ENCODE peak calls at places on chromosomes 2 and 18, in five cellular contexts. E, I, F, B and J are unnamed samples.

GRCh38 chr2:72159611-72160010 is 11.9 kb upstream of the CYP26B1 start:
- DNase-seq in E (no peak), I (no peak), F (no peak), B (no peak), J (no peak)

GRCh38 chr2:230160112-230160660 is 59.6 kb downstream of the SP110 start:
- DNase-seq in E (peak; percentile 24), I (no peak), F (peak; percentile 57), B (peak; percentile 57), J (peak; percentile 54)

GRCh38 chr2:2238726-2239269 is 92.3 kb downstream of the MYT1L start:
- DNase-seq in E (no peak), I (no peak), F (no peak), B (no peak), J (no peak)

GRCh38 chr2:47119001-47119400 is 36.1 kb downstream of the STPG4 start:
- DNase-seq in E (peak; percentile 42), I (no peak), F (peak; percentile 52), B (no peak), J (no peak)

GRCh38 chr2:51219468-51219867 is 187.5 kb upstream of the NRXN1 start:
- DNase-seq in E (no peak), I (no peak), F (no peak), B (no peak), J (no peak)

GRCh38 chr2:70569559-70569958 is 15.9 kb upstream of the TGFA start:
- DNase-seq in E (no peak), I (no peak), F (no peak), B (no peak), J (no peak)

GRCh38 chr2:99481941-99482340 is 7.9 kb downstream of the REV1 start:
- DNase-seq in E (no peak), I (no peak), F (peak; percentile 19), B (no peak), J (no peak)

GRCh38 chr18:44887227-44887631 is 206.5 kb downstream of the SETBP1 start:
- DNase-seq in E (peak; percentile 40), I (no peak), F (peak; percentile 29), B (peak; percentile 10), J (peak; percentile 58)

GRCh38 chr2:202813387-202813786 is 58.2 kb downstream of the ICA1L start:
- DNase-seq in E (no peak), I (no peak), F (no peak), B (no peak), J (no peak)

GRCh38 chr18:58113337-58113736 is 69.3 kb downstream of the NEDD4L start:
- DNase-seq in E (no peak), I (no peak), F (no peak), B (no peak), J (peak; percentile 42)

GRCh38 chr2:10149684-10150083 is 27.1 kb downstream of the RRM2 start:
- DNase-seq in E (no peak), I (no peak), F (no peak), B (no peak), J (no peak)

GRCh38 chr2:240588006-240588655 is 1.6 kb downstream of the CAPN10 start:
- DNase-seq in E (no peak), I (no peak), F (no peak), B (no peak), J (no peak)

GRCh38 chr2:441258-442023 is 153.6 kb upstream of the ALKAL2 start:
- DNase-seq in E (no peak), I (no peak), F (no peak), B (peak; percentile 55), J (peak; percentile 8)

GRCh38 chr2:239291505-239292350 is 109.1 kb downstream of the HDAC4 start:
- DNase-seq in E (no peak), I (no peak), F (peak; percentile 8), B (no peak), J (no peak)

GRCh38 chr2:222655406-222655747 is 515 bp downstream of the FARSB start:
- DNase-seq in E (no peak), I (peak; percentile 28), F (no peak), B (peak; percentile 12), J (no peak)

GRCh38 chr2:219252900-219253752 is at the start of gene TUBA4B:
- DNase-seq in E (no peak), I (peak; percentile 53), F (peak; percentile 63), B (peak; percentile 51), J (peak; percentile 53)

GRCh38 chr18:45650321-45650720 is 35.0 kb downstream of the SLC14A2 start:
- DNase-seq in E (no peak), I (no peak), F (no peak), B (no peak), J (no peak)

GRCh38 chr2:173079968-173080860 is 4.6 kb downstream of the MAP3K20 start:
- DNase-seq in E (peak; percentile 85), I (no peak), F (no peak), B (no peak), J (no peak)

GRCh38 chr2:33322099-33322498 is 154.3 kb upstream of the RASGRP3 start:
- DNase-seq in E (no peak), I (no peak), F (no peak), B (peak; percentile 66), J (no peak)

GRCh38 chr18:48485828-48486405 is 52.9 kb upstream of the CTIF start:
- DNase-seq in E (no peak), I (no peak), F (no peak), B (no peak), J (no peak)

GRCh38 chr2:109351164-109351756 is 222.3 kb downstream of the SH3RF3 start:
- DNase-seq in E (peak; percentile 68), I (no peak), F (peak; percentile 32), B (peak; percentile 74), J (peak; percentile 87)